ENCODE peak calls at places on chromosomes 5 and 9, in eight cellular contexts. F is effector CD4-positive, alpha-beta T cell; D is activated CD4-positive, alpha-beta T cell treated with anti-CD3 and anti-CD28 coated beads, Interleukin-2, amount 50 U/mL, for 48 hours; R is effector memory CD4-positive, alpha-beta T cell; L is HEK293T; E is M059J; Y is NCI-H2081; I is stimulated activated naive CD4-positive, alpha-beta T cell. O is an unnamed sample.

GRCh38 chr5:52859619-52860018 is 71.9 kb downstream of the ITGA1 start:
- DNase-seq in F (no peak), D (no peak), R (no peak), L (no peak), E (peak), Y (no peak), I (no peak), O (no peak)

GRCh38 chr5:1767524-1768282 is 31.9 kb downstream of the MRPL36 start:
- DNase-seq in F (no peak), D (no peak), R (no peak), L (no peak), E (no peak), Y (no peak), I (no peak), O (no peak)

GRCh38 chr9:134054891-134055811 is 12.7 kb downstream of the BRD3 start:
- DNase-seq in F (no peak), D (no peak), R (no peak), L (no peak), E (no peak), Y (no peak), I (no peak), O (no peak)

GRCh38 chr9:76216161-76216649 is 178.0 kb downstream of the RFK start:
- DNase-seq in F (no peak), D (no peak), R (no peak), L (no peak), E (peak), Y (no peak), I (no peak), O (no peak)

GRCh38 chr5:58898006-58898405 is 315.1 kb downstream of the RAB3C start:
- DNase-seq in F (no peak), D (no peak), R (no peak), L (no peak), E (no peak), Y (no peak), I (no peak), O (no peak)

GRCh38 chr5:77993799-77994318 is 217.7 kb upstream of the TBCA start:
- DNase-seq in F (no peak), D (no peak), R (no peak), L (no peak), E (no peak), Y (peak), I (no peak), O (no peak)

GRCh38 chr9:101514056-101514455 is 19.6 kb upstream of the RNF20 start:
- DNase-seq in F (no peak), D (no peak), R (no peak), L (no peak), E (peak), Y (no peak), I (no peak), O (no peak)

GRCh38 chr5:16784843-16785791 is 151.0 kb downstream of the MYO10 start:
- DNase-seq in F (no peak), D (peak), R (no peak), L (no peak), E (peak), Y (no peak), I (no peak), O (peak)

GRCh38 chr9:28848671-28849070 is 1275.4 kb upstream of the C9orf72 start:
- DNase-seq in F (no peak), D (no peak), R (no peak), L (no peak), E (no peak), Y (no peak), I (no peak), O (no peak)

GRCh38 chr5:14741721-14742426 is 77.4 kb downstream of the OTULIN start:
- DNase-seq in F (no peak), D (no peak), R (no peak), L (no peak), E (no peak), Y (no peak), I (no peak), O (no peak)

O was measured in activated T-cell treated with anti-CD3 and anti-CD28 coated beads for 48 hours.